ENCODE peak calls at places on chromosome 9, in eight cellular contexts. One of them, this sample, is unnamed.

GRCh38 chr9:20854444-20854843 is 170.4 kb downstream of the FOCAD start:
- DNase-seq in Peyer's patch: no peak
- DNase-seq in A549: no peak
- DNase-seq in heart left ventricle: no peak
- DNase-seq in esophagus squamous epithelium: no peak
- DNase-seq in gastrocnemius medialis: no peak
- DNase-seq in uterus: no peak
- DNase-seq in transverse colon: no peak
- DNase-seq in this sample: no peak

GRCh38 chr9:94847486-94847885 is 121.0 kb downstream of the AOPEP start:
- DNase-seq in uterus: no peak
- DNase-seq in heart left ventricle: no peak
- DNase-seq in esophagus squamous epithelium: no peak
- DNase-seq in A549: no peak
- DNase-seq in transverse colon: no peak
- DNase-seq in Peyer's patch: no peak
- DNase-seq in gastrocnemius medialis: no peak
- DNase-seq in this sample: no peak

GRCh38 chr9:11319477-11320060 is 706.8 kb upstream of the PTPRD start:
- DNase-seq in A549: no peak
- DNase-seq in gastrocnemius medialis: no peak
- DNase-seq in transverse colon: no peak
- DNase-seq in Peyer's patch: no peak
- DNase-seq in uterus: no peak
- DNase-seq in esophagus squamous epithelium: no peak
- DNase-seq in heart left ventricle: no peak
- DNase-seq in this sample: no peak

GRCh38 chr9:136144450-136144849 is 25.8 kb upstream of the TMEM250 start:
- DNase-seq in transverse colon: no peak
- DNase-seq in esophagus squamous epithelium: no peak
- DNase-seq in gastrocnemius medialis: no peak
- DNase-seq in uterus: no peak
- DNase-seq in A549: no peak
- DNase-seq in Peyer's patch: no peak
- DNase-seq in heart left ventricle: no peak
- DNase-seq in this sample: no peak

GRCh38 chr9:123062306-123063171 is 29.1 kb downstream of the GPR21 start:
- DNase-seq in heart left ventricle: no peak
- DNase-seq in uterus: no peak
- DNase-seq in esophagus squamous epithelium: no peak
- DNase-seq in gastrocnemius medialis: no peak
- DNase-seq in Peyer's patch: no peak
- DNase-seq in transverse colon: no peak
- DNase-seq in A549: no peak
- DNase-seq in this sample: no peak

GRCh38 chr9:71781391-71781790 is 13.1 kb upstream of the CEMIP2 start:
- DNase-seq in heart left ventricle: no peak
- DNase-seq in gastrocnemius medialis: no peak
- DNase-seq in esophagus squamous epithelium: no peak
- DNase-seq in Peyer's patch: no peak
- DNase-seq in A549: no peak
- DNase-seq in transverse colon: no peak
- DNase-seq in uterus: no peak
- DNase-seq in this sample: no peak

GRCh38 chr9:121395558-121395957 is 25.5 kb upstream of the STOM start:
- DNase-seq in heart left ventricle: no peak
- DNase-seq in uterus: no peak
- DNase-seq in transverse colon: no peak
- DNase-seq in Peyer's patch: no peak
- DNase-seq in gastrocnemius medialis: no peak
- DNase-seq in A549: no peak
- DNase-seq in esophagus squamous epithelium: no peak
- DNase-seq in this sample: no peak

GRCh38 chr9:130156672-130157071 is 15.5 kb upstream of the NCS1 start:
- DNase-seq in A549: no peak
- DNase-seq in transverse colon: no peak
- DNase-seq in uterus: no peak
- DNase-seq in heart left ventricle: no peak
- DNase-seq in Peyer's patch: no peak
- DNase-seq in esophagus squamous epithelium: no peak
- DNase-seq in gastrocnemius medialis: no peak
- DNase-seq in this sample: no peak

GRCh38 chr9:82957526-82958379 is 105.2 kb downstream of the RASEF start:
- DNase-seq in Peyer's patch: no peak
- DNase-seq in uterus: no peak
- DNase-seq in A549: no peak
- DNase-seq in gastrocnemius medialis: no peak
- DNase-seq in esophagus squamous epithelium: no peak
- DNase-seq in transverse colon: no peak
- DNase-seq in heart left ventricle: no peak
- DNase-seq in this sample: no peak

GRCh38 chr9:123339666-123340414 is 16.2 kb upstream of the CRB2 start:
- DNase-seq in Peyer's patch: peak; percentile 71
- DNase-seq in uterus: no peak
- DNase-seq in heart left ventricle: no peak
- DNase-seq in esophagus squamous epithelium: no peak
- DNase-seq in transverse colon: peak; percentile 47
- DNase-seq in gastrocnemius medialis: no peak
- DNase-seq in A549: no peak
- DNase-seq in this sample: no peak

GRCh38 chr9:10690546-10690945 is 77.7 kb upstream of the PTPRD start:
- DNase-seq in gastrocnemius medialis: no peak
- DNase-seq in heart left ventricle: no peak
- DNase-seq in Peyer's patch: no peak
- DNase-seq in A549: no peak
- DNase-seq in uterus: no peak
- DNase-seq in esophagus squamous epithelium: no peak
- DNase-seq in transverse colon: no peak
- DNase-seq in this sample: no peak

GRCh38 chr9:105296889-105297288 is 52.4 kb downstream of the SLC44A1 start:
- DNase-seq in A549: peak; percentile 51
- DNase-seq in transverse colon: no peak
- DNase-seq in heart left ventricle: no peak
- DNase-seq in uterus: no peak
- DNase-seq in Peyer's patch: no peak
- DNase-seq in gastrocnemius medialis: no peak
- DNase-seq in esophagus squamous epithelium: no peak
- DNase-seq in this sample: no peak

GRCh38 chr9:13445123-13445522 is 165.6 kb upstream of the MPDZ start:
- DNase-seq in A549: no peak
- DNase-seq in Peyer's patch: no peak
- DNase-seq in heart left ventricle: no peak
- DNase-seq in transverse colon: no peak
- DNase-seq in esophagus squamous epithelium: no peak
- DNase-seq in gastrocnemius medialis: no peak
- DNase-seq in uterus: no peak
- DNase-seq in this sample: no peak

GRCh38 chr9:36831381-36832231 is 202.5 kb downstream of the PAX5 start:
- DNase-seq in uterus: no peak
- DNase-seq in gastrocnemius medialis: no peak
- DNase-seq in A549: no peak
- DNase-seq in transverse colon: no peak
- DNase-seq in heart left ventricle: no peak
- DNase-seq in Peyer's patch: peak; percentile 22
- DNase-seq in esophagus squamous epithelium: no peak
- DNase-seq in this sample: no peak

GRCh38 chr9:137318976-137319375 is 16.9 kb upstream of the NRARP start:
- DNase-seq in Peyer's patch: no peak
- DNase-seq in esophagus squamous epithelium: no peak
- DNase-seq in gastrocnemius medialis: no peak
- DNase-seq in A549: no peak
- DNase-seq in uterus: peak; percentile 31
- DNase-seq in transverse colon: no peak
- DNase-seq in heart left ventricle: peak; percentile 87
- DNase-seq in this sample: peak; percentile 87

GRCh38 chr9:21656776-21657637 is 145.4 kb upstream of the MTAP start:
- DNase-seq in gastrocnemius medialis: no peak
- DNase-seq in uterus: no peak
- DNase-seq in A549: no peak
- DNase-seq in Peyer's patch: no peak
- DNase-seq in esophagus squamous epithelium: no peak
- DNase-seq in heart left ventricle: no peak
- DNase-seq in transverse colon: no peak
- DNase-seq in this sample: no peak

GRCh38 chr9:126154182-126154827 is 172.3 kb upstream of the MVB12B start:
- DNase-seq in A549: no peak
- DNase-seq in Peyer's patch: no peak
- DNase-seq in uterus: no peak
- DNase-seq in transverse colon: no peak
- DNase-seq in esophagus squamous epithelium: no peak
- DNase-seq in heart left ventricle: no peak
- DNase-seq in gastrocnemius medialis: no peak
- DNase-seq in this sample: peak; percentile 7

GRCh38 chr9:128455849-128456612 is at the start of gene ODF2:
- DNase-seq in transverse colon: peak; percentile 99
- DNase-seq in esophagus squamous epithelium: peak; percentile 88
- DNase-seq in gastrocnemius medialis: peak; percentile 94
- DNase-seq in Peyer's patch: peak; percentile 99
- DNase-seq in heart left ventricle: peak; percentile 99
- DNase-seq in uterus: peak; percentile 97
- DNase-seq in A549: peak; percentile 98
- DNase-seq in this sample: peak; percentile 96
- TF ChIP-seq POLR2A in transverse colon: peak; percentile 55
- TF ChIP-seq POLR2A in esophagus squamous epithelium: no peak
- TF ChIP-seq POLR2A in gastrocnemius medialis: peak; percentile 55
- TF ChIP-seq POLR2A in Peyer's patch: no peak
- TF ChIP-seq POLR2A in heart left ventricle: no peak
- TF ChIP-seq POLR2A in uterus: peak; percentile 60
- TF ChIP-seq POLR2A in A549: peak; percentile 55
- TF ChIP-seq POLR2A in this sample: no peak

GRCh38 chr9:33447404-33448158 is at the start of gene AQP3:
- DNase-seq in gastrocnemius medialis: peak; percentile 32
- DNase-seq in heart left ventricle: peak; percentile 84
- DNase-seq in transverse colon: peak; percentile 81
- DNase-seq in esophagus squamous epithelium: no peak
- DNase-seq in uterus: peak; percentile 51
- DNase-seq in A549: peak; percentile 80
- DNase-seq in Peyer's patch: peak; percentile 90
- DNase-seq in this sample: peak; percentile 59

GRCh38 chr9:33445941-33446506 is 1.4 kb downstream of the AQP3 start:
- DNase-seq in esophagus squamous epithelium: no peak
- DNase-seq in transverse colon: peak; percentile 42
- DNase-seq in heart left ventricle: no peak
- DNase-seq in Peyer's patch: peak; percentile 73
- DNase-seq in gastrocnemius medialis: no peak
- DNase-seq in uterus: no peak
- DNase-seq in A549: no peak
- DNase-seq in this sample: no peak

GRCh38 chr9:33445389-33445881 is 2.0 kb downstream of the AQP3 start:
- DNase-seq in A549: no peak
- DNase-seq in esophagus squamous epithelium: no peak
- DNase-seq in Peyer's patch: peak; percentile 75
- DNase-seq in transverse colon: peak; percentile 29
- DNase-seq in uterus: no peak
- DNase-seq in gastrocnemius medialis: no peak
- DNase-seq in heart left ventricle: no peak
- DNase-seq in this sample: no peak

GRCh38 chr9:33448159-33448511 is 742 bp upstream of the AQP3 start:
- DNase-seq in A549: no peak
- DNase-seq in transverse colon: no peak
- DNase-seq in uterus: no peak
- DNase-seq in gastrocnemius medialis: no peak
- DNase-seq in heart left ventricle: no peak
- DNase-seq in esophagus squamous epithelium: no peak
- DNase-seq in Peyer's patch: no peak
- DNase-seq in this sample: no peak

GRCh38 chr9:33446507-33447403 is 638 bp downstream of the AQP3 start:
- DNase-seq in A549: peak; percentile 65
- DNase-seq in esophagus squamous epithelium: no peak
- DNase-seq in Peyer's patch: peak; percentile 84
- DNase-seq in transverse colon: peak; percentile 56
- DNase-seq in heart left ventricle: no peak
- DNase-seq in gastrocnemius medialis: peak; percentile 24
- DNase-seq in uterus: no peak
- DNase-seq in this sample: no peak
- TF ChIP-seq POLR2A in A549: no peak
- TF ChIP-seq POLR2A in esophagus squamous epithelium: no peak
- TF ChIP-seq POLR2A in Peyer's patch: no peak
- TF ChIP-seq POLR2A in transverse colon: no peak
- TF ChIP-seq POLR2A in heart left ventricle: no peak
- TF ChIP-seq POLR2A in gastrocnemius medialis: no peak
- TF ChIP-seq POLR2A in uterus: no peak
- TF ChIP-seq POLR2A in this sample: no peak

DNA sequence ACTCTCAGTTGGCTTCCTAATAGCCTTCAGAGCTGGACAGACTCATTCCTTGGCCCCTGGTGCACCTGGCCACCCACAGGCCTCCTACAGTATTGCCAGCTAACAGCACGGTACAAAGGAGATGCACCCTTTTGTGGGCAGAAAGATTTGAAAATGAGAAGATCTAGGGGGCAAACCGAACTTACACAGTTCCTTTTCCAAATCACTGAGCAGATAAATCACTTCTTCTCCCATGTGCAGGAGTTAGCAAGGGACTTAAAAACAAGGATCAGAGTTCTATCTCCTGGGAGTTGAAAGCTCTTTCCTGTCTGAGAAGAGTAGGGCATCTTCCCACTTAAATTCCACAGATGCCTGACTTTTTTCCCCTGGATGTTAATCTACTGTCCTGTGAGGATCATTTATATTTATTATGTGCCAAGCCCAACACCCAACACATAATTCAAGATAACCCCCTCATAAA is 207.4 kb upstream of the DAPK1 start:
- DNase-seq in A549: no peak
- DNase-seq in gastrocnemius medialis: no peak
- DNase-seq in Peyer's patch: no peak
- DNase-seq in heart left ventricle: no peak
- DNase-seq in uterus: no peak
- DNase-seq in transverse colon: no peak
- DNase-seq in esophagus squamous epithelium: no peak
- DNase-seq in this sample: no peak
- TF ChIP-seq POLR2A in A549: no peak
- TF ChIP-seq POLR2A in gastrocnemius medialis: no peak
- TF ChIP-seq POLR2A in Peyer's patch: no peak
- TF ChIP-seq POLR2A in heart left ventricle: no peak
- TF ChIP-seq POLR2A in uterus: no peak
- TF ChIP-seq POLR2A in transverse colon: no peak
- TF ChIP-seq POLR2A in esophagus squamous epithelium: no peak
- TF ChIP-seq POLR2A in this sample: no peak

DNA sequence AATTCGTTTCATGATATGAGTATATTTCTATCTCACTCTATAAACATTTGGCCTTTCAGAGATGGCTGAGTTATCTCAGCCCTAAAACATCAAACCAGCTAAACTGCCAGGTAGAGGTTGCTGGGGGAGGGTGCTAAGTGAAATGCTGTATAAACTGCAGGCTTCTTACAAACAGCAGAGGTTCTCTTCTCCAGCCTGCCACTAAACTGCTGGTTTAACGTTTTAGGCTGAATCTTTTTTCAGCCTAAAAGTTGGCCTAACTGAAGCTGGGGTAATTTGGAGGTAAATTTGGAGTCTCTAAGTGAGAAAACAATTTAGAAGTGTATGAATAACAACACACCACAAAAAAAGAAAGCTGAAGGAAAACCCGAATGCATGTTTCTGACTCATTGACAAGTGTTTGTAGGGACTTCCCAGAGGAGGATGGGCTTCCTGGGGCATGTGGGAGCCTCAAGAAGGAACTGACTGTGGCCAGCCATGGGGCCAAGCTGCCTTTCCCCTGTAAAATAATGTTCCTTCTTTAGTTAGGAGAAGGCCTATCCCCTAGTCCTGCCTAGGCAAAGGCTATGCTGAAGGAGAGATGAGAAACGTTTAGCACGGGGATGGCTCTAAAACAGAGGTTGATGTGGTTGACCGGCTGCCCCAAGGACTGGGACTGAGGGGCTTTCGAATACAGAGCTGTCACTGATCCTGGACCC is 44.3 kb downstream of the SLC28A3 start:
- DNase-seq in gastrocnemius medialis: no peak
- DNase-seq in uterus: no peak
- DNase-seq in esophagus squamous epithelium: no peak
- DNase-seq in A549: peak; percentile 13
- DNase-seq in Peyer's patch: no peak
- DNase-seq in heart left ventricle: no peak
- DNase-seq in transverse colon: no peak
- DNase-seq in this sample: no peak
- TF ChIP-seq POLR2A in gastrocnemius medialis: no peak
- TF ChIP-seq POLR2A in uterus: no peak
- TF ChIP-seq POLR2A in esophagus squamous epithelium: no peak
- TF ChIP-seq POLR2A in A549: no peak
- TF ChIP-seq POLR2A in Peyer's patch: no peak
- TF ChIP-seq POLR2A in heart left ventricle: no peak
- TF ChIP-seq POLR2A in transverse colon: no peak
- TF ChIP-seq POLR2A in this sample: no peak

This sample was measured in lower leg skin.